ENCODE peak calls at places on chromosomes 4 and X, in eight cellular contexts. One of them, this sample, is unnamed.
A peak's percentile ranks its signal among the peaks of the same experiment; 100 is the strongest.

GRCh38 chr4:3514221-3514780 is 17.9 kb downstream of the LRPAP1 start:
- DNase-seq in neuronal stem cell: no peak
- DNase-seq in AG04450: no peak
- DNase-seq in CD4-positive, alpha-beta T cell: peak; percentile 2
- DNase-seq in left ventricle myocardium inferior: no peak
- DNase-seq in aorta: no peak
- DNase-seq in CD8-positive, alpha-beta memory T cell: no peak
- DNase-seq in GM23248: no peak
- DNase-seq in this sample: no peak

GRCh38 chr4:2009651-2010233 is 968 bp upstream of the NELFA start:
- DNase-seq in neuronal stem cell: no peak
- DNase-seq in AG04450: no peak
- DNase-seq in CD4-positive, alpha-beta T cell: peak; percentile 44
- DNase-seq in left ventricle myocardium inferior: no peak
- DNase-seq in aorta: peak; percentile 84
- DNase-seq in CD8-positive, alpha-beta memory T cell: peak; percentile 50
- DNase-seq in GM23248: peak; percentile 86
- DNase-seq in this sample: peak; percentile 43

GRCh38 chr4:108113229-108113628 is 55.5 kb downstream of the LEF1 start:
- DNase-seq in neuronal stem cell: no peak
- DNase-seq in AG04450: no peak
- DNase-seq in CD4-positive, alpha-beta T cell: peak; percentile 74
- DNase-seq in left ventricle myocardium inferior: no peak
- DNase-seq in aorta: no peak
- DNase-seq in CD8-positive, alpha-beta memory T cell: no peak
- DNase-seq in GM23248: no peak
- DNase-seq in this sample: peak; percentile 40

GRCh38 chr4:11436673-11437072 is 8.0 kb upstream of the HS3ST1 start:
- DNase-seq in neuronal stem cell: no peak
- DNase-seq in AG04450: no peak
- DNase-seq in CD4-positive, alpha-beta T cell: no peak
- DNase-seq in left ventricle myocardium inferior: no peak
- DNase-seq in aorta: no peak
- DNase-seq in CD8-positive, alpha-beta memory T cell: no peak
- DNase-seq in GM23248: no peak
- DNase-seq in this sample: no peak

GRCh38 chr4:83282049-83282535 is 2.5 kb downstream of the COQ2 start:
- DNase-seq in neuronal stem cell: peak; percentile 14
- DNase-seq in AG04450: no peak
- DNase-seq in CD4-positive, alpha-beta T cell: peak; percentile 47
- DNase-seq in left ventricle myocardium inferior: no peak
- DNase-seq in aorta: no peak
- DNase-seq in CD8-positive, alpha-beta memory T cell: peak; percentile 25
- DNase-seq in GM23248: peak; percentile 63
- DNase-seq in this sample: no peak

GRCh38 chr4:55321707-55322264 is 24.3 kb upstream of the SRD5A3 start:
- DNase-seq in neuronal stem cell: peak; percentile 77
- DNase-seq in AG04450: no peak
- DNase-seq in CD4-positive, alpha-beta T cell: peak; percentile 10
- DNase-seq in left ventricle myocardium inferior: peak; percentile 28
- DNase-seq in aorta: no peak
- DNase-seq in CD8-positive, alpha-beta memory T cell: no peak
- DNase-seq in GM23248: peak; percentile 84
- DNase-seq in this sample: no peak

GRCh38 chrX:52262195-52262546 is 77.5 kb downstream of the MAGED4 start:
- DNase-seq in neuronal stem cell: no peak
- DNase-seq in AG04450: no peak
- DNase-seq in CD4-positive, alpha-beta T cell: no peak
- DNase-seq in left ventricle myocardium inferior: no peak
- DNase-seq in aorta: no peak
- DNase-seq in CD8-positive, alpha-beta memory T cell: no peak
- DNase-seq in GM23248: no peak
- DNase-seq in this sample: no peak

GRCh38 chr4:115871596-115871995 is 758.2 kb upstream of the NDST4 start:
- DNase-seq in neuronal stem cell: no peak
- DNase-seq in AG04450: no peak
- DNase-seq in CD4-positive, alpha-beta T cell: no peak
- DNase-seq in left ventricle myocardium inferior: no peak
- DNase-seq in aorta: no peak
- DNase-seq in CD8-positive, alpha-beta memory T cell: no peak
- DNase-seq in GM23248: no peak
- DNase-seq in this sample: no peak

GRCh38 chr4:75745721-75746199 is 21.4 kb downstream of the USO1 start:
- DNase-seq in neuronal stem cell: no peak
- DNase-seq in AG04450: no peak
- DNase-seq in CD4-positive, alpha-beta T cell: no peak
- DNase-seq in left ventricle myocardium inferior: no peak
- DNase-seq in aorta: no peak
- DNase-seq in CD8-positive, alpha-beta memory T cell: no peak
- DNase-seq in GM23248: no peak
- DNase-seq in this sample: no peak

GRCh38 chr4:88742561-88742960 is 44.9 kb upstream of the NAP1L5 start:
- DNase-seq in neuronal stem cell: no peak
- DNase-seq in AG04450: no peak
- DNase-seq in CD4-positive, alpha-beta T cell: no peak
- DNase-seq in left ventricle myocardium inferior: no peak
- DNase-seq in aorta: no peak
- DNase-seq in CD8-positive, alpha-beta memory T cell: no peak
- DNase-seq in GM23248: no peak
- DNase-seq in this sample: no peak

GRCh38 chr4:56870927-56871326 is 36.8 kb upstream of the REST start:
- DNase-seq in neuronal stem cell: no peak
- DNase-seq in AG04450: peak; percentile 26
- DNase-seq in CD4-positive, alpha-beta T cell: no peak
- DNase-seq in left ventricle myocardium inferior: no peak
- DNase-seq in aorta: no peak
- DNase-seq in CD8-positive, alpha-beta memory T cell: no peak
- DNase-seq in GM23248: peak; percentile 48
- DNase-seq in this sample: no peak

GRCh38 chrX:72272868-72273267 is 4.2 kb downstream of the RPS4X start:
- DNase-seq in neuronal stem cell: no peak
- DNase-seq in AG04450: no peak
- DNase-seq in CD4-positive, alpha-beta T cell: no peak
- DNase-seq in left ventricle myocardium inferior: no peak
- DNase-seq in aorta: no peak
- DNase-seq in CD8-positive, alpha-beta memory T cell: no peak
- DNase-seq in GM23248: peak; percentile 75
- DNase-seq in this sample: no peak

GRCh38 chrX:55813150-55813549 is 95.6 kb downstream of the RRAGB start:
- DNase-seq in neuronal stem cell: no peak
- DNase-seq in AG04450: no peak
- DNase-seq in CD4-positive, alpha-beta T cell: no peak
- DNase-seq in left ventricle myocardium inferior: no peak
- DNase-seq in aorta: no peak
- DNase-seq in CD8-positive, alpha-beta memory T cell: no peak
- DNase-seq in GM23248: no peak
- DNase-seq in this sample: no peak

GRCh38 chr4:16516796-16517413 is 290.6 kb upstream of the TAPT1 start:
- DNase-seq in neuronal stem cell: no peak
- DNase-seq in AG04450: peak; percentile 58
- DNase-seq in CD4-positive, alpha-beta T cell: no peak
- DNase-seq in left ventricle myocardium inferior: no peak
- DNase-seq in aorta: no peak
- DNase-seq in CD8-positive, alpha-beta memory T cell: no peak
- DNase-seq in GM23248: peak; percentile 77
- DNase-seq in this sample: no peak

GRCh38 chrX:85922821-85923220 is 124.5 kb downstream of the CHM start:
- DNase-seq in neuronal stem cell: no peak
- DNase-seq in AG04450: peak; percentile 24
- DNase-seq in CD4-positive, alpha-beta T cell: no peak
- DNase-seq in left ventricle myocardium inferior: no peak
- DNase-seq in aorta: no peak
- DNase-seq in CD8-positive, alpha-beta memory T cell: no peak
- DNase-seq in GM23248: peak; percentile 76
- DNase-seq in this sample: no peak

GRCh38 chr4:78720994-78721677 is 55.0 kb upstream of the BMP2K start:
- DNase-seq in neuronal stem cell: no peak
- DNase-seq in AG04450: no peak
- DNase-seq in CD4-positive, alpha-beta T cell: no peak
- DNase-seq in left ventricle myocardium inferior: peak; percentile 22
- DNase-seq in aorta: no peak
- DNase-seq in CD8-positive, alpha-beta memory T cell: no peak
- DNase-seq in GM23248: no peak
- DNase-seq in this sample: no peak

GRCh38 chr4:112842513-112842912 is 205.6 kb downstream of the LARP7 start:
- DNase-seq in neuronal stem cell: no peak
- DNase-seq in AG04450: no peak
- DNase-seq in CD4-positive, alpha-beta T cell: no peak
- DNase-seq in left ventricle myocardium inferior: no peak
- DNase-seq in aorta: no peak
- DNase-seq in CD8-positive, alpha-beta memory T cell: no peak
- DNase-seq in GM23248: no peak
- DNase-seq in this sample: no peak

GRCh38 chr4:112840061-112840460 is 203.1 kb downstream of the LARP7 start:
- DNase-seq in neuronal stem cell: no peak
- DNase-seq in AG04450: no peak
- DNase-seq in CD4-positive, alpha-beta T cell: no peak
- DNase-seq in left ventricle myocardium inferior: no peak
- DNase-seq in aorta: no peak
- DNase-seq in CD8-positive, alpha-beta memory T cell: no peak
- DNase-seq in GM23248: peak; percentile 79
- DNase-seq in this sample: no peak

GRCh38 chr4:112832493-112832892 is 195.6 kb downstream of the LARP7 start:
- DNase-seq in neuronal stem cell: no peak
- DNase-seq in AG04450: no peak
- DNase-seq in CD4-positive, alpha-beta T cell: no peak
- DNase-seq in left ventricle myocardium inferior: no peak
- DNase-seq in aorta: no peak
- DNase-seq in CD8-positive, alpha-beta memory T cell: no peak
- DNase-seq in GM23248: no peak
- DNase-seq in this sample: no peak

GRCh38 chr4:112840619-112841018 is 203.7 kb downstream of the LARP7 start:
- DNase-seq in neuronal stem cell: no peak
- DNase-seq in AG04450: no peak
- DNase-seq in CD4-positive, alpha-beta T cell: no peak
- DNase-seq in left ventricle myocardium inferior: no peak
- DNase-seq in aorta: no peak
- DNase-seq in CD8-positive, alpha-beta memory T cell: no peak
- DNase-seq in GM23248: no peak
- DNase-seq in this sample: no peak

GRCh38 chr4:112836895-112837294 is 200.0 kb downstream of the LARP7 start:
- DNase-seq in neuronal stem cell: no peak
- DNase-seq in AG04450: no peak
- DNase-seq in CD4-positive, alpha-beta T cell: no peak
- DNase-seq in left ventricle myocardium inferior: no peak
- DNase-seq in aorta: no peak
- DNase-seq in CD8-positive, alpha-beta memory T cell: no peak
- DNase-seq in GM23248: no peak
- DNase-seq in this sample: no peak
- H3K9me3 ChIP-seq in neuronal stem cell: peaks cover 7% of the 10 kb centered on the region
- H3K9me3 ChIP-seq in AG04450: no peaks in the 10 kb centered on the region
- H3K9me3 ChIP-seq in CD4-positive, alpha-beta T cell: no peaks in the 10 kb centered on the region
- H3K9me3 ChIP-seq in left ventricle myocardium inferior: peaks cover 5% of the 10 kb centered on the region
- H3K9me3 ChIP-seq in aorta: no peaks in the 10 kb centered on the region
- H3K9me3 ChIP-seq in CD8-positive, alpha-beta memory T cell: no peaks in the 10 kb centered on the region
- H3K9me3 ChIP-seq in GM23248: no peaks in the 10 kb centered on the region
- H3K9me3 ChIP-seq in this sample: peaks cover 3% of the 10 kb centered on the region

DNA sequence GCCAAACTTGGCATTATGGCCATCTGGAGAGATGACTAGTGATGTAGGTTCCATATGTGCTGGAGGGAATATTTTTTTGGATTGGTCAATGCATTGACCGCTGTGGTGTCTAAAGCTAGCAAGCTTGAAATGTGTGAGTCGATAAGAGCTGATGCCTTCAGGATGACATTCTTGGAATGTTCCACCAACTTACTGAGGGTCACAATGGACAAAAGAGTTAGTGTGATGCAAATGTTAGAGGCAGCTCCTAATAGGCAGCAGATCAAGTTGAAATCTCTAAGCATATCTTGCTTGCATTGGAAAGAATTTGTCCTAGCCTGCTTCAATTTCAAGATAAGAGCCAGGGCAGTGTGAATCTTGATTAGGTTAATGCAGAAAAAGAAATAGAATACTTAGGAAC is 210.4 kb upstream of the AFF2 start:
- DNase-seq in neuronal stem cell: no peak
- DNase-seq in AG04450: no peak
- DNase-seq in CD4-positive, alpha-beta T cell: no peak
- DNase-seq in left ventricle myocardium inferior: no peak
- DNase-seq in aorta: no peak
- DNase-seq in CD8-positive, alpha-beta memory T cell: no peak
- DNase-seq in GM23248: no peak
- DNase-seq in this sample: no peak
- H3K9me3 ChIP-seq in neuronal stem cell: no peaks in the 10 kb centered on the region
- H3K9me3 ChIP-seq in AG04450: peaks cover 2% of the 10 kb centered on the region
- H3K9me3 ChIP-seq in CD4-positive, alpha-beta T cell: no peaks in the 10 kb centered on the region
- H3K9me3 ChIP-seq in left ventricle myocardium inferior: no peaks in the 10 kb centered on the region
- H3K9me3 ChIP-seq in aorta: no peaks in the 10 kb centered on the region
- H3K9me3 ChIP-seq in CD8-positive, alpha-beta memory T cell: no peaks in the 10 kb centered on the region
- H3K9me3 ChIP-seq in GM23248: no peaks in the 10 kb centered on the region
- H3K9me3 ChIP-seq in this sample: no peaks in the 10 kb centered on the region

GRCh38 chr4:6371271-6371670 is 101.1 kb downstream of the PPP2R2C start:
- DNase-seq in neuronal stem cell: no peak
- DNase-seq in AG04450: no peak
- DNase-seq in CD4-positive, alpha-beta T cell: no peak
- DNase-seq in left ventricle myocardium inferior: no peak
- DNase-seq in aorta: no peak
- DNase-seq in CD8-positive, alpha-beta memory T cell: no peak
- DNase-seq in GM23248: no peak
- DNase-seq in this sample: no peak
- H3K9me3 ChIP-seq in neuronal stem cell: peaks cover 1% of the 10 kb centered on the region
- H3K9me3 ChIP-seq in AG04450: no peaks in the 10 kb centered on the region
- H3K9me3 ChIP-seq in CD4-positive, alpha-beta T cell: no peaks in the 10 kb centered on the region
- H3K9me3 ChIP-seq in left ventricle myocardium inferior: no peaks in the 10 kb centered on the region
- H3K9me3 ChIP-seq in aorta: no peaks in the 10 kb centered on the region
- H3K9me3 ChIP-seq in CD8-positive, alpha-beta memory T cell: no peaks in the 10 kb centered on the region
- H3K9me3 ChIP-seq in GM23248: no peaks in the 10 kb centered on the region
- H3K9me3 ChIP-seq in this sample: no peaks in the 10 kb centered on the region

GRCh38 chr4:20028694-20029093 is 223.0 kb upstream of the SLIT2 start:
- DNase-seq in neuronal stem cell: no peak
- DNase-seq in AG04450: no peak
- DNase-seq in CD4-positive, alpha-beta T cell: no peak
- DNase-seq in left ventricle myocardium inferior: no peak
- DNase-seq in aorta: no peak
- DNase-seq in CD8-positive, alpha-beta memory T cell: no peak
- DNase-seq in GM23248: peak; percentile 74
- DNase-seq in this sample: no peak
- H3K9me3 ChIP-seq in neuronal stem cell: no peaks in the 10 kb centered on the region
- H3K9me3 ChIP-seq in AG04450: no peaks in the 10 kb centered on the region
- H3K9me3 ChIP-seq in CD4-positive, alpha-beta T cell: no peaks in the 10 kb centered on the region
- H3K9me3 ChIP-seq in left ventricle myocardium inferior: no peaks in the 10 kb centered on the region
- H3K9me3 ChIP-seq in aorta: peaks cover 1% of the 10 kb centered on the region
- H3K9me3 ChIP-seq in CD8-positive, alpha-beta memory T cell: no peaks in the 10 kb centered on the region
- H3K9me3 ChIP-seq in GM23248: no peaks in the 10 kb centered on the region
- H3K9me3 ChIP-seq in this sample: no peaks in the 10 kb centered on the region

GRCh38 chr4:84494518-84494917 is 4.6 kb downstream of the NKX6-1 start:
- DNase-seq in neuronal stem cell: no peak
- DNase-seq in AG04450: no peak
- DNase-seq in CD4-positive, alpha-beta T cell: no peak
- DNase-seq in left ventricle myocardium inferior: no peak
- DNase-seq in aorta: no peak
- DNase-seq in CD8-positive, alpha-beta memory T cell: no peak
- DNase-seq in GM23248: no peak
- DNase-seq in this sample: no peak
- H3K9me3 ChIP-seq in neuronal stem cell: peaks cover 2% of the 10 kb centered on the region
- H3K9me3 ChIP-seq in AG04450: peaks cover 27% of the 10 kb centered on the region
- H3K9me3 ChIP-seq in CD4-positive, alpha-beta T cell: peaks cover 30% of the 10 kb centered on the region
- H3K9me3 ChIP-seq in left ventricle myocardium inferior: no peaks in the 10 kb centered on the region
- H3K9me3 ChIP-seq in aorta: peaks cover 4% of the 10 kb centered on the region
- H3K9me3 ChIP-seq in CD8-positive, alpha-beta memory T cell: no peaks in the 10 kb centered on the region
- H3K9me3 ChIP-seq in GM23248: no peaks in the 10 kb centered on the region
- H3K9me3 ChIP-seq in this sample: no peaks in the 10 kb centered on the region

GRCh38 chrX:151703487-151703886 is 8.2 kb downstream of the PRRG3 start:
- DNase-seq in neuronal stem cell: no peak
- DNase-seq in AG04450: no peak
- DNase-seq in CD4-positive, alpha-beta T cell: no peak
- DNase-seq in left ventricle myocardium inferior: peak; percentile 70
- DNase-seq in aorta: peak; percentile 78
- DNase-seq in CD8-positive, alpha-beta memory T cell: no peak
- DNase-seq in GM23248: peak; percentile 34
- DNase-seq in this sample: no peak
- H3K9me3 ChIP-seq in neuronal stem cell: no peaks in the 10 kb centered on the region
- H3K9me3 ChIP-seq in AG04450: no peaks in the 10 kb centered on the region
- H3K9me3 ChIP-seq in CD4-positive, alpha-beta T cell: no peaks in the 10 kb centered on the region
- H3K9me3 ChIP-seq in left ventricle myocardium inferior: no peaks in the 10 kb centered on the region
- H3K9me3 ChIP-seq in aorta: no peaks in the 10 kb centered on the region
- H3K9me3 ChIP-seq in CD8-positive, alpha-beta memory T cell: no peaks in the 10 kb centered on the region
- H3K9me3 ChIP-seq in GM23248: no peaks in the 10 kb centered on the region
- H3K9me3 ChIP-seq in this sample: no peaks in the 10 kb centered on the region

This sample was measured in T-helper 17 cell.